ENCODE peak calls at places on chromosomes 13 and 19, in eight cellular contexts. D is CD4-positive, alpha-beta T cell; T is stimulated activated CD4-positive, alpha-beta T cell treated with anti-CD3 and anti-CD28 coated beads, Interleukin-1b, Interleukin-23, amount 100 ng/mL, for 24 hours; Q is GM23248; L is NCI-H524; S is IMR-90; I is GM04503; U is amniotic epithelial cell. R is an unnamed sample.

GRCh38 chr13:42039457-42039945 is 8.9 kb upstream of the DGKH start:
- DNase-seq in I (no peak), Q (no peak), D (no peak), L (peak; percentile 34), T (no peak), S (no peak), U (no peak), R (no peak)

GRCh38 chr13:52024481-52024880 is at the start of gene UTP14C:
- DNase-seq in I (no peak), D (no peak), L (no peak), T (no peak), U (no peak), S (no peak), Q (no peak), R (no peak)

GRCh38 chr13:28716511-28716910 is 2.3 kb downstream of the SLC46A3 start:
- DNase-seq in S (peak; percentile 83), Q (peak; percentile 88), U (peak; percentile 97), D (no peak), I (peak; percentile 46), L (no peak), T (no peak), R (no peak)

GRCh38 chr13:33490461-33491327 is 205.1 kb upstream of the STARD13 start:
- DNase-seq in D (no peak), Q (peak; percentile 23), L (no peak), I (no peak), T (no peak), U (peak; percentile 40), S (no peak), R (no peak)

GRCh38 chr13:93872376-93872775 is 607.1 kb downstream of the DCT start:
- DNase-seq in I (no peak), T (no peak), U (no peak), S (no peak), Q (no peak), L (no peak), D (no peak), R (no peak)

GRCh38 chr13:28321751-28322150 is 173.2 kb downstream of the FLT1 start:
- DNase-seq in T (no peak), L (no peak), S (peak; percentile 17), D (no peak), I (no peak), U (peak; percentile 16), Q (no peak), R (no peak)

GRCh38 chr13:23411220-23411619 is 22.3 kb downstream of the SACS start:
- DNase-seq in Q (no peak), L (no peak), I (no peak), U (no peak), S (no peak), T (no peak), D (no peak), R (no peak)

GRCh38 chr13:50403311-50403710 is 388.1 kb downstream of the KCNRG start:
- DNase-seq in U (no peak), I (no peak), S (peak; percentile 53), L (peak; percentile 12), T (no peak), Q (no peak), D (no peak), R (no peak)

GRCh38 chr19:54420383-54421168 is 5.3 kb downstream of the TTYH1 start:
- DNase-seq in L (no peak), I (no peak), D (no peak), S (no peak), Q (no peak), T (no peak), U (no peak), R (no peak)

GRCh38 chr13:112588490-112589297 is 741 bp upstream of the TUBGCP3 start:
- DNase-seq in L (no peak), D (no peak), U (no peak), I (no peak), S (no peak), Q (no peak), T (no peak), R (no peak)

GRCh38 chr19:2337329-2337707 is 8.8 kb downstream of the SPPL2B start:
- DNase-seq in L (peak; percentile 23), T (no peak), D (no peak), U (peak; percentile 84), Q (peak; percentile 47), I (no peak), S (peak; percentile 43), R (no peak)

GRCh38 chr19:17202249-17202648 is 12.9 kb upstream of the USE1 start:
- DNase-seq in Q (peak; percentile 69), T (no peak), I (no peak), S (no peak), U (no peak), D (no peak), L (no peak), R (no peak)

GRCh38 chr13:101343128-101343787 is 73.0 kb downstream of the NALCN start:
- DNase-seq in I (no peak), S (peak; percentile 18), U (peak; percentile 8), T (no peak), D (no peak), Q (no peak), L (no peak), R (no peak)

GRCh38 chr13:113077566-113077952 is 28.0 kb upstream of the F7 start:
- DNase-seq in T (no peak), I (no peak), D (no peak), Q (no peak), U (no peak), L (no peak), S (no peak), R (no peak)

GRCh38 chr19:58380736-58381459 is at the start of gene ZNF837:
- DNase-seq in T (peak; percentile 95), D (peak; percentile 97), U (peak; percentile 100), S (peak; percentile 100), L (peak; percentile 100), I (peak; percentile 99), Q (peak; percentile 100), R (peak; percentile 99)

GRCh38 chr13:99227331-99227900 is 26.8 kb downstream of the UBAC2 start:
- DNase-seq in L (no peak), I (peak; percentile 21), Q (no peak), U (no peak), S (no peak), T (no peak), D (no peak), R (no peak)

GRCh38 chr19:3687774-3688706 is 12.2 kb downstream of the PIP5K1C start:
- DNase-seq in T (no peak), D (peak; percentile 34), Q (no peak), U (no peak), I (no peak), L (no peak), S (no peak), R (no peak)

GRCh38 chr19:18317998-18318800 is 4.7 kb downstream of the LSM4 start:
- DNase-seq in D (no peak), S (no peak), Q (no peak), T (no peak), L (no peak), U (no peak), I (no peak), R (no peak)

GRCh38 chr19:29545866-29546582 is 20.2 kb downstream of the VSTM2B start:
- DNase-seq in D (no peak), L (no peak), S (no peak), T (no peak), I (no peak), Q (no peak), U (no peak), R (no peak)

GRCh38 chr19:35468637-35469036 is 20.6 kb downstream of the FFAR2 start:
- DNase-seq in D (peak; percentile 42), U (peak; percentile 12), S (no peak), T (peak; percentile 47), Q (peak; percentile 56), L (peak; percentile 34), I (peak; percentile 1), R (peak; percentile 70)

GRCh38 chr13:78680064-78680463 is 21.1 kb upstream of the OBI1 start:
- DNase-seq in Q (no peak), U (no peak), T (no peak), I (no peak), S (no peak), L (peak; percentile 28), D (no peak), R (peak; percentile 98)

R was measured in NCI-H1694 treated with DMSO at 0.1 percent for 48 hours.